ENCODE peak calls at places on chromosome 9, in five cellular contexts. A is astrocyte, Y is PC-3, Q is colonic mucosa, E is psoas muscle. R is an unnamed sample.

GRCh38 chr9:115946530-115946929 is 207.1 kb upstream of the PAPPA start:
- DNase-seq in Q (no peak), A (peak), E (no peak), Y (peak), R (no peak)

GRCh38 chr9:35618854-35619799 is 914 bp upstream of the CD72 start:
- DNase-seq in Q (no peak), E (peak), A (no peak), Y (no peak), R (no peak)

GRCh38 chr9:89590415-89590814 is 14.4 kb upstream of the GADD45G start:
- DNase-seq in E (no peak), Y (no peak), Q (no peak), A (no peak), R (no peak)

GRCh38 chr9:128921881-128922763 is 1.3 kb downstream of the PHYHD1 start:
- DNase-seq in E (peak), Q (no peak), A (no peak), Y (no peak), R (peak)

GRCh38 chr9:121233906-121234901 is 32.5 kb upstream of the RAB14 start:
- DNase-seq in Y (peak), E (no peak), Q (no peak), A (peak), R (peak)

GRCh38 chr9:137463931-137464290 is 4.8 kb upstream of the NSMF start:
- DNase-seq in E (peak), Q (no peak), A (no peak), Y (no peak), R (no peak)

GRCh38 chr9:109323771-109324170 is 2.9 kb upstream of the EPB41L4B start:
- DNase-seq in Y (no peak), Q (no peak), E (no peak), A (no peak), R (no peak)

GRCh38 chr9:134303601-134304000 is 22.7 kb upstream of the RXRA start:
- DNase-seq in E (peak), Q (no peak), Y (no peak), A (no peak), R (no peak)

GRCh38 chr9:68610016-68610415 is 69.3 kb upstream of the TMEM252 start:
- DNase-seq in A (no peak), Q (no peak), E (no peak), Y (no peak), R (no peak)

GRCh38 chr9:122115176-122116035 is 22.3 kb upstream of the TTLL11 start:
- DNase-seq in Y (no peak), A (no peak), Q (no peak), E (no peak), R (no peak)

GRCh38 chr9:21141427-21141882 is at the start of gene IFNW1:
- DNase-seq in E (no peak), A (no peak), Y (no peak), Q (no peak), R (peak)

GRCh38 chr9:35645736-35646582 is 4.8 kb downstream of the SIT1 start:
- DNase-seq in Y (peak), A (peak), Q (peak), E (no peak), R (peak)

GRCh38 chr9:121598167-121599000 is 53.0 kb upstream of the DAB2IP start:
- DNase-seq in Y (peak), E (peak), Q (peak), A (peak), R (peak)

GRCh38 chr9:83281306-83282255 is 218.6 kb upstream of the RASEF start:
- DNase-seq in E (no peak), Y (peak), Q (no peak), A (peak), R (peak)

GRCh38 chr9:129497064-129497836 is 123.7 kb downstream of the C9orf50 start:
- DNase-seq in Y (no peak), A (no peak), E (peak), Q (peak), R (no peak)

GRCh38 chr9:38047301-38048251 is 21.5 kb downstream of the SHB start:
- DNase-seq in E (peak), Y (peak), A (peak), Q (peak), R (peak)

GRCh38 chr9:89542461-89543021 is 44.6 kb upstream of the SEMA4D start:
- DNase-seq in Y (no peak), A (no peak), E (no peak), Q (no peak), R (no peak)

GRCh38 chr9:95852059-95853032 is 23.1 kb upstream of the ERCC6L2 start:
- DNase-seq in E (no peak), Q (no peak), A (peak), Y (peak), R (peak)

GRCh38 chr9:120982851-120983250 is 56.3 kb upstream of the TRAF1 start:
- DNase-seq in Q (no peak), A (no peak), Y (peak), E (no peak), R (no peak)

GRCh38 chr9:85178486-85178885 is 509.0 kb downstream of the NTRK2 start:
- DNase-seq in A (no peak), E (no peak), Q (no peak), Y (no peak), R (peak)

GRCh38 chr9:136625101-136626065 is 37.3 kb upstream of the EGFL7 start:
- DNase-seq in A (peak), Y (peak), Q (peak), E (peak), R (peak)

GRCh38 chr9:137812356-137813023 is 65.1 kb upstream of the CACNA1B start:
- DNase-seq in Q (no peak), E (no peak), A (no peak), Y (no peak), R (no peak)

GRCh38 chr9:138053996-138054752 is 176.6 kb downstream of the CACNA1B start:
- DNase-seq in Q (no peak), A (no peak), E (no peak), Y (no peak), R (no peak)

GRCh38 chr9:34796924-34797323 is 87.0 kb upstream of the CCL21 start:
- DNase-seq in E (no peak), A (no peak), Y (no peak), Q (no peak), R (peak)

GRCh38 chr9:87950765-87951488 is 23.4 kb downstream of the CDK20 start:
- DNase-seq in Y (peak), Q (no peak), A (no peak), E (no peak), R (peak)

GRCh38 chr9:72158680-72159079 is 9.4 kb downstream of the GDA start:
- DNase-seq in E (no peak), A (no peak), Y (no peak), Q (no peak), R (no peak)
- H3K27ac ChIP-seq in E (no peak), A (no peak), Y (no peak), Q (no peak), R (no peak)

GRCh38 chr9:593809-594208 is 247.7 kb upstream of the DMRT1 start:
- DNase-seq in A (no peak), Q (no peak), Y (no peak), E (no peak), R (no peak)
- H3K27ac ChIP-seq in A (no peak), Q (no peak), Y (no peak), E (no peak), R (no peak)

GRCh38 chr9:114451707-114452031 is 53.6 kb downstream of the WHRN start:
- DNase-seq in Q (no peak), E (no peak), Y (no peak), A (no peak), R (no peak)
- H3K27ac ChIP-seq in Q (no peak), E (no peak), Y (no peak), A (no peak), R (no peak)

GRCh38 chr9:124263800-124264426 is 6.2 kb downstream of the NEK6 start:
- DNase-seq in Q (no peak), E (no peak), Y (no peak), A (no peak), R (no peak)

GRCh38 chr9:124260769-124261603 is 3.2 kb downstream of the NEK6 start:
- DNase-seq in Q (peak), A (peak), Y (peak), E (no peak), R (peak)

GRCh38 chr9:124261787-124262595 is 4.2 kb downstream of the NEK6 start:
- DNase-seq in Y (no peak), Q (no peak), A (peak), E (no peak), R (no peak)

GRCh38 chr9:124263158-124263557 is 5.4 kb downstream of the NEK6 start:
- DNase-seq in E (no peak), Y (no peak), Q (no peak), A (no peak), R (no peak)

DNA sequence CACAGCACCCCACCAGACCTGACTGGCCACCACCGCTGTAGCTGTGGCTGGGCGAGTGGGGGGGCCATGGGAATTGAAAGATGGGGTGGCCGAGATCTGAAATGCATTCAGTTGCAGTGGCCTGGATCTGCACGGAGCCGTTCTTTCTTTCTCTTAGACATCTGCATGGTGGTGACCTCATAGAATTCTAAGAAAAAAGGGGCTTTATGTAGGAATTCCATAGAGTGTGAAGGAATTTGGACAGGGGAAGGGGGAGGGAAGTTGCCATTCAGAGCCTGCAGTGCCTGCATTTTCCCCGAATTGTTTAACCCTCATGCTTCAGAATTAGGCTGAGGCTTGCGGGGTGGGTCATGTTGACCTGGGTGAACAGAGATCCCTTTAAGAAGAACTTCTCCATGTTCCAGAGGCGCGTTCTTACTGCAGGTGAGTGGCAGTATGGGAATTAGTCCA is 4.9 kb downstream of the NEK6 start:
- DNase-seq in E (no peak), A (peak), Q (no peak), Y (no peak), R (peak)
- H3K27ac ChIP-seq in E (no peak), A (peak), Q (no peak), Y (no peak), R (peak)

DNA sequence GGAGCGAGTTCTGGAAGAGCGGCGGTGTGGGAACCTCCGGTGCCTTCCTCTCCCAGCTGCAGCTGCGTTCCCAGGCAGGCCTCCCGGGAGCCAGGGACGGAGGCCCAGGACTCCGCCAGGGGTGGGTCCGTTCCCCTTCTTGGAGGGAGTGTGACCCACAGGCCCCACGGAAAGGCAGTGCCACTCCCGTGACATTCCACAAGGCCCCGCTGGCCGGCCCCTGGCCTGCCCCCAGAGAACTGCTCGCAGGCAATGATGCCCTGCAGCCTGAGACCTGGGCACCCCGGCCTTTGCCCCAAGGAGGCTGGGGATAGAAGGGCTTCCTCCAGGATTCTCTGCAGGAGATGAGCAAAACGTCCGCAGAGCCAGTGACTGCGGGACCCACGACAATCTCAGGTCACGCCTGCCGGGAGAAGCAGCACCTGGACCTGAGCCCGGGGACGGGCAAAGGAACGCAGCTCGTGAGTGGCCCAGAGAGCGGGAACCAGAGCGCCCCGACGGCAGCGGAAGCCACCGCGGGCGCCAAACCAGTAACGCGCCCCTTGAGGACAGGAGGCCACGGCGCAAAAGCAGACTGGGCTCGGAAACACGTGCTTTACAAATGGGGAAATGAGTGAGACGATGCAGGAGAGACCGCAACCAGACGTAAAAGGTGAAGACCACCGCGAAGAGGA is 9.3 kb downstream of the OBP2B start:
- DNase-seq in E (peak), Y (no peak), Q (peak), A (no peak), R (peak)
- H3K27ac ChIP-seq in E (peak), Y (no peak), Q (no peak), A (no peak), R (no peak)

GRCh38 chr9:92610470-92611420 is 59.2 kb downstream of the IPPK start:
- DNase-seq in E (peak), Q (no peak), Y (no peak), A (no peak), R (no peak)
- H3K27ac ChIP-seq in E (peak), Q (no peak), Y (no peak), A (no peak), R (no peak)